ENCODE peak calls at places on chromosomes 12 and 14, in four cellular contexts. One of them, this sample, is unnamed.

GRCh38 chr12:116614194-116614885 is 55.2 kb downstream of the MAP1LC3B2 start:
- DNase-seq in A549: no peak
- DNase-seq in K562: no peak
- DNase-seq in HepG2: no peak
- DNase-seq in this sample: no peak

GRCh38 chr14:32711103-32711680 is 227.5 kb upstream of the NPAS3 start:
- DNase-seq in A549: peak; percentile 26
- DNase-seq in K562: peak; percentile 18
- DNase-seq in HepG2: peak; percentile 62
- DNase-seq in this sample: no peak

GRCh38 chr12:87332987-87333761 is 696.0 kb downstream of the C12orf50 start:
- DNase-seq in A549: no peak
- DNase-seq in K562: no peak
- DNase-seq in HepG2: no peak
- DNase-seq in this sample: no peak

GRCh38 chr14:71555654-71556559 is 376.3 kb upstream of the RGS6 start:
- DNase-seq in A549: no peak
- DNase-seq in K562: no peak
- DNase-seq in HepG2: peak; percentile 4
- DNase-seq in this sample: no peak

GRCh38 chr14:68924392-68925158 is 54.5 kb downstream of the ACTN1 start:
- DNase-seq in A549: no peak
- DNase-seq in K562: no peak
- DNase-seq in HepG2: peak; percentile 80
- DNase-seq in this sample: no peak

GRCh38 chr14:53365516-53366130 is 212.5 kb upstream of the DDHD1 start:
- DNase-seq in A549: no peak
- DNase-seq in K562: no peak
- DNase-seq in HepG2: no peak
- DNase-seq in this sample: no peak

GRCh38 chr12:2250797-2251196 is 198.0 kb downstream of the CACNA1C start:
- DNase-seq in A549: no peak
- DNase-seq in K562: no peak
- DNase-seq in HepG2: no peak
- DNase-seq in this sample: no peak

GRCh38 chr14:76186318-76187027 is 34.8 kb downstream of the GPATCH2L start:
- DNase-seq in A549: no peak
- DNase-seq in K562: no peak
- DNase-seq in HepG2: no peak
- DNase-seq in this sample: no peak

GRCh38 chr14:20494935-20495766 is 10.2 kb upstream of the RNASE10 start:
- DNase-seq in A549: no peak
- DNase-seq in K562: no peak
- DNase-seq in HepG2: no peak
- DNase-seq in this sample: no peak

GRCh38 chr14:49420201-49420600 is 166.0 kb downstream of the RPS29 start:
- DNase-seq in A549: no peak
- DNase-seq in K562: no peak
- DNase-seq in HepG2: no peak
- DNase-seq in this sample: no peak

GRCh38 chr14:25032092-25032784 is 17.7 kb downstream of the STXBP6 start:
- DNase-seq in A549: no peak
- DNase-seq in K562: peak; percentile 7
- DNase-seq in HepG2: peak; percentile 84
- DNase-seq in this sample: peak; percentile 47

GRCh38 chr14:90272523-90272922 is 16.2 kb downstream of the PSMC1 start:
- DNase-seq in A549: no peak
- DNase-seq in K562: no peak
- DNase-seq in HepG2: no peak
- DNase-seq in this sample: no peak

GRCh38 chr12:19158909-19159308 is 29.4 kb downstream of the PLEKHA5 start:
- DNase-seq in A549: no peak
- DNase-seq in K562: no peak
- DNase-seq in HepG2: no peak
- DNase-seq in this sample: no peak

GRCh38 chr12:81245458-81245857 is 167.6 kb downstream of the ACSS3 start:
- DNase-seq in A549: no peak
- DNase-seq in K562: no peak
- DNase-seq in HepG2: no peak
- DNase-seq in this sample: no peak

GRCh38 chr12:56336361-56337167 is 2.1 kb upstream of the IL23A start:
- DNase-seq in A549: no peak
- DNase-seq in K562: peak; percentile 43
- DNase-seq in HepG2: no peak
- DNase-seq in this sample: no peak

GRCh38 chr14:83164016-83164415 is 1630.4 kb upstream of the SEL1L start:
- DNase-seq in A549: no peak
- DNase-seq in K562: no peak
- DNase-seq in HepG2: no peak
- DNase-seq in this sample: no peak

GRCh38 chr12:28933864-28934527 is 215.1 kb upstream of the FAR2 start:
- DNase-seq in A549: no peak
- DNase-seq in K562: no peak
- DNase-seq in HepG2: no peak
- DNase-seq in this sample: no peak

GRCh38 chr12:7374423-7375144 is 69.4 kb downstream of the CD163L1 start:
- DNase-seq in A549: peak; percentile 56
- DNase-seq in K562: peak; percentile 8
- DNase-seq in HepG2: peak; percentile 80
- DNase-seq in this sample: peak; percentile 77

GRCh38 chr12:6847676-6848075 is 3.4 kb downstream of the CDCA3 start:
- DNase-seq in A549: no peak
- DNase-seq in K562: no peak
- DNase-seq in HepG2: no peak
- DNase-seq in this sample: no peak

GRCh38 chr12:12524128-12524527 is 38.5 kb downstream of the DUSP16 start:
- DNase-seq in A549: no peak
- DNase-seq in K562: no peak
- DNase-seq in HepG2: no peak
- DNase-seq in this sample: no peak

GRCh38 chr14:47935332-47935731 is 259.9 kb upstream of the MDGA2 start:
- DNase-seq in A549: no peak
- DNase-seq in K562: no peak
- DNase-seq in HepG2: no peak
- DNase-seq in this sample: no peak

GRCh38 chr14:49464885-49465284 is 121.3 kb downstream of the RPS29 start:
- DNase-seq in A549: peak; percentile 15
- DNase-seq in K562: no peak
- DNase-seq in HepG2: peak; percentile 6
- DNase-seq in this sample: peak; percentile 47

GRCh38 chr12:95790025-95790911 is at the start of gene NTN4:
- DNase-seq in A549: peak; percentile 33
- DNase-seq in K562: no peak
- DNase-seq in HepG2: no peak
- DNase-seq in this sample: peak; percentile 58

GRCh38 chr12:41663487-41664258 is 475.6 kb downstream of the PDZRN4 start:
- DNase-seq in A549: peak; percentile 18
- DNase-seq in K562: no peak
- DNase-seq in HepG2: peak; percentile 28
- DNase-seq in this sample: no peak

GRCh38 chr14:77580964-77581505 is 35.4 kb downstream of the SPTLC2 start:
- DNase-seq in A549: no peak
- DNase-seq in K562: no peak
- DNase-seq in HepG2: no peak
- DNase-seq in this sample: no peak

GRCh38 chr12:12560587-12561304 is 1.9 kb downstream of the DUSP16 start:
- DNase-seq in A549: peak; percentile 71
- DNase-seq in K562: no peak
- DNase-seq in HepG2: peak; percentile 92
- DNase-seq in this sample: no peak

GRCh38 chr14:103404920-103405319 is 19.7 kb downstream of the MARK3 start:
- DNase-seq in A549: no peak
- DNase-seq in K562: no peak
- DNase-seq in HepG2: no peak
- DNase-seq in this sample: no peak
- TF ChIP-seq HMGXB4 in A549: no peak
- TF ChIP-seq HMGXB4 in K562: no peak
- TF ChIP-seq HMGXB4 in HepG2: no peak
- TF ChIP-seq HMGXB4 in this sample: no peak

GRCh38 chr14:23297096-23297495 is 5.6 kb downstream of the PPP1R3E start:
- DNase-seq in A549: no peak
- DNase-seq in K562: no peak
- DNase-seq in HepG2: no peak
- DNase-seq in this sample: no peak

GRCh38 chr14:23294346-23294733 is 8.3 kb downstream of the PPP1R3E start:
- DNase-seq in A549: no peak
- DNase-seq in K562: no peak
- DNase-seq in HepG2: no peak
- DNase-seq in this sample: no peak

GRCh38 chr14:23297878-23298277 is 4.8 kb downstream of the PPP1R3E start:
- DNase-seq in A549: no peak
- DNase-seq in K562: no peak
- DNase-seq in HepG2: no peak
- DNase-seq in this sample: no peak

GRCh38 chr14:23296012-23296777 is 6.5 kb downstream of the PPP1R3E start:
- DNase-seq in A549: no peak
- DNase-seq in K562: no peak
- DNase-seq in HepG2: no peak
- DNase-seq in this sample: no peak

DNA sequence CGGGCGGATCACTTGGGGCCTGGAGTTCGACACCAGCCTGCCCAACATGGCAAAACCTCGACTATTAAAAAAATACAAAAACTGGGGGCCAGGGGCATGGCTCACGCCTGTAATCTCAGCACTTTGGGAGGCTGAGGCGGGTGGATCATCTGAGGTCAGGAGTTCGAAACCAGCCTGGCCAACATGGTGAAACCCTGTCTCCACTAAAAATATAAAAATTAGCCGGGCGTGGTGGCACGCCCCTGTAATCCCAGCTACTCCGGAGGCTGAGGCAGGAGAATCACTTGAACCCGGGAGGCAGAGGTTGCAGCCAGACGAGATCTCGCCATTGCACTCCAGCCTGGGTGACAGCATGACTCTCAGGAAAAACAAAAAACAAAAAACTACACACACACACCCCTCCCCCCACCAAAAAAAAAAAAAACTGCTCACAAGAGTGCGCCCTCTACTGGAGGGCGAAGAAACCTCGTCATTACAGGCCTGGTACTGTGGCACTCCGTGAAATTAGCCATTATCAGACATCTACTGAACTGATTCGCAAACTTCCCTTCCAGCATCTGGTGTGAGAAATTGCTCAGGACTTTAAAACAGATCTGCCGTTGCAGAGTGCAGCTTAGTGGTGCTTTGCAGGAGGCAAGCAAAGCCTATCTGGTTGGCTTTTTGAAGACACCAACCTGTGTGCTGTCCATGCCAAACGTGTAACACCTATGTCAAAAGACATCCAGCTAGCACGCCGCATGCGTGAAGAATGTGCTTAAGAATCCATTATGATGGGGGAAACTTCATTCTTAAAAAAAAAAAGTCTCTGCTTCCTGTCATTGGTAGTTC is 7.7 kb downstream of the PPP1R3E start:
- DNase-seq in A549: no peak
- DNase-seq in K562: peak; percentile 21
- DNase-seq in HepG2: peak; percentile 77
- DNase-seq in this sample: peak; percentile 28
- TF ChIP-seq JUN in A549: peak; percentile 32
- TF ChIP-seq JUN in K562: no peak
- TF ChIP-seq JUN in HepG2: no peak
- TF ChIP-seq JUN in this sample: no peak

DNA sequence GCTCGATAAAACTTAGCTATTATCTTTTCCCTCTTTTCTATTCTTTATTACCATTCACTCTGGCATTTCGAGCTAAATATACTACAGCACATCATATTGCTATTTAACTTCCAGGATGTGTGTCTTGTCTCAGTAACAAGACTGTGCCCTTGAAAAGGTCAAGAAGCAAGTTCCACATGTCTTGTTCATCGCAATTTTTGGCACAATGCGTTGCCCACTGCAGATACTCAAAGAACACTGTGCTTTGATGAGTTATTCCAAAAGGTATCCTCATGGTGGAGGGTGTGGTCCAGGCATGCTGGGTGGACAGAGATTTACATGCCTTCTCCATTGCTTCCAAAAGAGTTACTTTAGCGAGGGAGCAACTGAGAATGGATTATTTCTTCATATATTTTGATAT is 6.6 kb downstream of the E2F7 start:
- DNase-seq in A549: no peak
- DNase-seq in K562: no peak
- DNase-seq in HepG2: no peak
- DNase-seq in this sample: no peak
- TF ChIP-seq MAX in A549: no peak
- TF ChIP-seq MAX in K562: no peak
- TF ChIP-seq MAX in HepG2: no peak
- TF ChIP-seq MAX in this sample: no peak

DNA sequence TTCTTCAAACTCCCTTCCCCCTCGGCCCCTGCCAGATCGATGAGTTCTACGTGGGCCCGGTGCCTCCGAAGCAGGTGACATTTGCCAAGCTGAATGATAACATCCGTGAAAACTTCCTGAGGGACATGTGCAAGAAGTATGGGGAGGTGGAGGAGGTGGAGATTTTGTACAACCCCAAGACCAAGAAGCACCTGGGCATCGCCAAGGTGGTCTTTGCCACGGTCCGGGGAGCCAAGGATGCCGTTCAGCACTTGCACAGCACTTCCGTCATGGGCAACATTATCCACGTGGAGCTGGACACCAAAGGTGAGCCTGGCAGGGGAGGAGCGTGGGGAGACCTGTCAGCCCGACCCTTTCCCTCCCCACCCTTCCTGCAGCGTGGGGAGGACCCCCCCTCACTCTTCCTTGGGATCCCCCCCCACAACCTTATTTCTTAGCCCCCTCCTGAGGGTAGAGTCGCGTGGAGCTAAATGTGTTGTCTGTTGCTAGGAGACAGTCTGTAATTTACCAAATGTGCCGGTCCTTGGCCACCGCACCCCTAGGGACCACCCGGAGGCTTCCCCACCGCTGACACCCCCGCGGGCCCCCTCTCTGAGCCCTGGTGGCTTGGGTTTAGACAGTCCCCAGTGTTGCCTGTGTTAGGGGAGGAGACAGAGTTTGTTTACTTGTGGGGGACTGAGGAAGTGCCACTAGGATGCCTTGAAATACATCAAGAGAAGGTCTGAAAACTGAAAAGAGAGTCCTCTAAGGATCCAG is 2.2 kb downstream of the SETD1B start:
- DNase-seq in A549: no peak
- DNase-seq in K562: no peak
- DNase-seq in HepG2: no peak
- DNase-seq in this sample: no peak
- TF ChIP-seq HMGXB4 in A549: no peak
- TF ChIP-seq HMGXB4 in K562: no peak
- TF ChIP-seq HMGXB4 in HepG2: no peak
- TF ChIP-seq HMGXB4 in this sample: no peak

GRCh38 chr14:38721822-38722431 is 381.1 kb downstream of the SEC23A start:
- DNase-seq in A549: peak; percentile 18
- DNase-seq in K562: peak; percentile 22
- DNase-seq in HepG2: peak; percentile 77
- DNase-seq in this sample: peak; percentile 79
- TF ChIP-seq JUN in A549: no peak
- TF ChIP-seq JUN in K562: no peak
- TF ChIP-seq JUN in HepG2: no peak
- TF ChIP-seq JUN in this sample: no peak

This sample was measured in WTC11.